ENCODE peak calls at places on chromosomes 5 and 9, in six cellular contexts. One of them, this sample, is unnamed.
A peak's percentile ranks its signal among the peaks of the same experiment; 100 is the strongest.

GRCh38 chr9:137665226-137665625 is 46.4 kb downstream of the EHMT1 start:
- DNase-seq in suprapubic skin: no peak
- DNase-seq in adrenal gland: no peak
- DNase-seq in GM12892: no peak
- DNase-seq in stomach: no peak
- DNase-seq in prostate gland: no peak
- DNase-seq in this sample: no peak

GRCh38 chr5:77797133-77797532 is 21.0 kb upstream of the TBCA start:
- DNase-seq in suprapubic skin: no peak
- DNase-seq in adrenal gland: no peak
- DNase-seq in GM12892: no peak
- DNase-seq in stomach: no peak
- DNase-seq in prostate gland: no peak
- DNase-seq in this sample: no peak

GRCh38 chr9:3528466-3528865 is 2.7 kb upstream of the RFX3 start:
- DNase-seq in suprapubic skin: no peak
- DNase-seq in adrenal gland: no peak
- DNase-seq in GM12892: no peak
- DNase-seq in stomach: no peak
- DNase-seq in prostate gland: no peak
- DNase-seq in this sample: no peak

GRCh38 chr5:158288258-158288657 is 429.3 kb upstream of the CLINT1 start:
- DNase-seq in suprapubic skin: no peak
- DNase-seq in adrenal gland: no peak
- DNase-seq in GM12892: no peak
- DNase-seq in stomach: no peak
- DNase-seq in prostate gland: no peak
- DNase-seq in this sample: no peak

GRCh38 chr9:6735422-6735821 is 22.4 kb upstream of the KDM4C start:
- DNase-seq in suprapubic skin: no peak
- DNase-seq in adrenal gland: no peak
- DNase-seq in GM12892: no peak
- DNase-seq in stomach: no peak
- DNase-seq in prostate gland: no peak
- DNase-seq in this sample: no peak

GRCh38 chr5:128259530-128260145 is 176.1 kb downstream of the SLC12A2 start:
- DNase-seq in suprapubic skin: no peak
- DNase-seq in adrenal gland: no peak
- DNase-seq in GM12892: no peak
- DNase-seq in stomach: no peak
- DNase-seq in prostate gland: no peak
- DNase-seq in this sample: no peak

GRCh38 chr9:74205071-74205470 is 292.1 kb upstream of the RORB start:
- DNase-seq in suprapubic skin: no peak
- DNase-seq in adrenal gland: no peak
- DNase-seq in GM12892: no peak
- DNase-seq in stomach: no peak
- DNase-seq in prostate gland: no peak
- DNase-seq in this sample: no peak

GRCh38 chr5:134581241-134581981 is 51.2 kb downstream of the SAR1B start:
- DNase-seq in suprapubic skin: peak; percentile 79
- DNase-seq in adrenal gland: no peak
- DNase-seq in GM12892: no peak
- DNase-seq in stomach: no peak
- DNase-seq in prostate gland: no peak
- DNase-seq in this sample: no peak

GRCh38 chr5:149580808-149581191 is 498 bp upstream of the ARHGEF37 start:
- DNase-seq in suprapubic skin: no peak
- DNase-seq in adrenal gland: no peak
- DNase-seq in GM12892: no peak
- DNase-seq in stomach: no peak
- DNase-seq in prostate gland: no peak
- DNase-seq in this sample: no peak

GRCh38 chr9:134132208-134132870 is 3.5 kb upstream of the WDR5 start:
- DNase-seq in suprapubic skin: no peak
- DNase-seq in adrenal gland: no peak
- DNase-seq in GM12892: no peak
- DNase-seq in stomach: no peak
- DNase-seq in prostate gland: no peak
- DNase-seq in this sample: no peak

GRCh38 chr5:67815455-67816391 is 399.8 kb upstream of the PIK3R1 start:
- DNase-seq in suprapubic skin: no peak
- DNase-seq in adrenal gland: peak; percentile 11
- DNase-seq in GM12892: no peak
- DNase-seq in stomach: no peak
- DNase-seq in prostate gland: peak; percentile 13
- DNase-seq in this sample: no peak

GRCh38 chr5:91091471-91092234 is 291.5 kb downstream of the ARRDC3 start:
- DNase-seq in suprapubic skin: no peak
- DNase-seq in adrenal gland: no peak
- DNase-seq in GM12892: no peak
- DNase-seq in stomach: no peak
- DNase-seq in prostate gland: no peak
- DNase-seq in this sample: no peak

GRCh38 chr9:106722051-106722753 is 140.8 kb upstream of the ZNF462 start:
- DNase-seq in suprapubic skin: no peak
- DNase-seq in adrenal gland: no peak
- DNase-seq in GM12892: no peak
- DNase-seq in stomach: no peak
- DNase-seq in prostate gland: no peak
- DNase-seq in this sample: no peak

GRCh38 chr5:159185773-159186172 is 23.6 kb downstream of the RNF145 start:
- DNase-seq in suprapubic skin: no peak
- DNase-seq in adrenal gland: no peak
- DNase-seq in GM12892: no peak
- DNase-seq in stomach: no peak
- DNase-seq in prostate gland: no peak
- DNase-seq in this sample: no peak

GRCh38 chr5:179680014-179680779 is 637 bp downstream of the CBY3 start:
- DNase-seq in suprapubic skin: no peak
- DNase-seq in adrenal gland: no peak
- DNase-seq in GM12892: no peak
- DNase-seq in stomach: no peak
- DNase-seq in prostate gland: no peak
- DNase-seq in this sample: no peak

GRCh38 chr5:179680780-179681411 is at the start of gene CBY3:
- DNase-seq in suprapubic skin: no peak
- DNase-seq in adrenal gland: no peak
- DNase-seq in GM12892: no peak
- DNase-seq in stomach: no peak
- DNase-seq in prostate gland: no peak
- DNase-seq in this sample: no peak

GRCh38 chr5:179679014-179679674 is 1.7 kb downstream of the CBY3 start:
- DNase-seq in suprapubic skin: peak; percentile 88
- DNase-seq in adrenal gland: peak; percentile 65
- DNase-seq in GM12892: no peak
- DNase-seq in stomach: peak; percentile 80
- DNase-seq in prostate gland: peak; percentile 58
- DNase-seq in this sample: peak; percentile 16

GRCh38 chr5:179678238-179679013 is 2.4 kb downstream of the CBY3 start:
- DNase-seq in suprapubic skin: peak; percentile 96
- DNase-seq in adrenal gland: peak; percentile 94
- DNase-seq in GM12892: peak; percentile 90
- DNase-seq in stomach: peak; percentile 97
- DNase-seq in prostate gland: peak; percentile 94
- DNase-seq in this sample: peak; percentile 76
- TF ChIP-seq POLR2A in suprapubic skin: peak; percentile 64
- TF ChIP-seq POLR2A in adrenal gland: peak; percentile 75
- TF ChIP-seq POLR2A in GM12892: peak; percentile 98
- TF ChIP-seq POLR2A in stomach: peak; percentile 74
- TF ChIP-seq POLR2A in prostate gland: peak; percentile 82
- TF ChIP-seq POLR2A in this sample: peak; percentile 84

DNA sequence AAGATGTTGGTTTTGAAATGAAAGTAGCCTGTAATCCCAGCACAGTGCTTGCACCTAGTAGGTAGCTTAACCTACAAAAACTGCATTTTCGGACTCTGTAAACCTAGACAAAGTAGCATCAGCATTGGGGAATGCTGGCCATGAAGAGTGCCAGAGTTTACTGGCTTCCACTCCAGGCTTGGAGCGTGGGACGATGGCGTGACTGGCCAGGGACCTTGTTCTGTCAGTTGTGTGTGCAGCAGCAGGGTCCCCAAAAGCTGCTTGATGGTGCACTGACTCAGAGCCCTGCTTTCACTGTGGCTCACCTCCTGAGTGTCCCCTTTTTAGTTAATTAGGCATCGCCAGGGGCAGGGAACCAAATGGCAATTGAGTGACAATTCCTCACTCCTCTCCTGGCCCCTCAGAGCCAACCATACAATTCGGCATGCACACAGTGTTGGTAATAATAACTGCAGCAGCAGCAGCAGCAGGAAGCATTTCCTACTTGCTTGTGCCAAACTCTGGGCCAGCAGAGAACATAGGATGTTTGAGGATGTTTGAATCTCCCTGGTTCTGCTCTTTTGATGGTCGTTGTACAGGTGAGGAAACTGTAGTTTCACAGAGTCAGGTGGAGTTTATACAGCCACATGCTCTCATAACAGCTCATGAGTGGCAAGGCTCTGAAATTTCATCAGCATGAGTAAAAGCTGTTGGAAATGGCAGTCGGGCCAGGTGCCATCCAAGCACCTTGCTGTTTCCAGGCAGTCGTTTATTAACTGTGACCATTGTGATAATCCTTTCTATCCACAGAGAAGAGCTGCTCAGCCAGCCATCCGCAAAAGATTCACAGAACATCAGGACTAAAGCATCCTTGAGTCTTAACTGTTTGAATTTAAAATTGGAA is 4.2 kb downstream of the UBE2QL1 start:
- DNase-seq in suprapubic skin: no peak
- DNase-seq in adrenal gland: no peak
- DNase-seq in GM12892: no peak
- DNase-seq in stomach: no peak
- DNase-seq in prostate gland: no peak
- DNase-seq in this sample: no peak
- TF ChIP-seq POLR2A in suprapubic skin: no peak
- TF ChIP-seq POLR2A in adrenal gland: no peak
- TF ChIP-seq POLR2A in GM12892: no peak
- TF ChIP-seq POLR2A in stomach: no peak
- TF ChIP-seq POLR2A in prostate gland: no peak
- TF ChIP-seq POLR2A in this sample: no peak

GRCh38 chr5:1763548-1763911 is 36.1 kb downstream of the MRPL36 start:
- DNase-seq in suprapubic skin: peak; percentile 56
- DNase-seq in adrenal gland: peak; percentile 51
- DNase-seq in GM12892: peak; percentile 55
- DNase-seq in stomach: no peak
- DNase-seq in prostate gland: peak; percentile 38
- DNase-seq in this sample: no peak
- TF ChIP-seq POLR2A in suprapubic skin: no peak
- TF ChIP-seq POLR2A in adrenal gland: no peak
- TF ChIP-seq POLR2A in GM12892: no peak
- TF ChIP-seq POLR2A in stomach: no peak
- TF ChIP-seq POLR2A in prostate gland: no peak
- TF ChIP-seq POLR2A in this sample: no peak

DNA sequence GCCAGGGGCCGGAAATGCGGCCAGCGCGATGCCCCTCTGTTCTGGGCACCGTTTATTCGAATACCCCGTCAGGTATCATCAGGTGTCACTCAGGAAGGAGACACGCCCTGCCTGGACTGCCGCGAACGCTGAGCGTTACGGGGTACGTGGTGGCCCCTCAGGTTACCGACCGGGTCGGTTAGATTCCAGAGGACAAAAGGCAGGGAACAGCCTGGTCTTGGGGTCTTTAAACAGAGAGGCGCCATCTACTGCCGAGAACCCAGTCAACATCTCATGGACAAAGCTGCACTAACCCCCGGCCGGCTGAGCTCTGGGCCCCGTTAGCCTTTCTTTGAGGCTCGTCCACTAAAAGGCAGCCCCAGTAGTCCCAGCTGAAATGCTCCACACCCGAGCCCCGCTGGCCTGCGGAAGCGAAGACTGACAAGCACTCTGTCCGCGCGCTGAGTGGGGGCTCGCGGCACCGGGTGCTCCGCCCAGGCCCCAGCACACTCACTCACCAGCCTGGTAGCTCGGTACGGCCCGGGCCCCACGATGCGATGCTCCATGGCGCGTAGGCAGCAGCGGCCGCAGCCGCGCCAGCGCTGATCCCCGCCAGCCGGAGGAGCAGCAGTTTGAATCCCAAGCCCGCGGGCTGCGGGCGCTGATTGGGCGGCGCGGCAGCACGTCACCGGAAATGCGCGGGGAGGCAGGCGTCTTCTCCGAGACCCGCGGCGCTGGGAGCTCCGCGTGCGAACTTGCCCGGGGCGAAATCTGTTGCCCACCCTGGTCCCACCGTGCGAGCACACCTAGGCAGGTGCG is at the start of gene DEPDC1B:
- DNase-seq in suprapubic skin: peak; percentile 88
- DNase-seq in adrenal gland: peak; percentile 86
- DNase-seq in GM12892: peak; percentile 70
- DNase-seq in stomach: peak; percentile 86
- DNase-seq in prostate gland: peak; percentile 87
- DNase-seq in this sample: peak; percentile 11
- TF ChIP-seq POLR2A in suprapubic skin: no peak
- TF ChIP-seq POLR2A in adrenal gland: no peak
- TF ChIP-seq POLR2A in GM12892: peak; percentile 80
- TF ChIP-seq POLR2A in stomach: no peak
- TF ChIP-seq POLR2A in prostate gland: peak; percentile 73
- TF ChIP-seq POLR2A in this sample: peak; percentile 50

DNA sequence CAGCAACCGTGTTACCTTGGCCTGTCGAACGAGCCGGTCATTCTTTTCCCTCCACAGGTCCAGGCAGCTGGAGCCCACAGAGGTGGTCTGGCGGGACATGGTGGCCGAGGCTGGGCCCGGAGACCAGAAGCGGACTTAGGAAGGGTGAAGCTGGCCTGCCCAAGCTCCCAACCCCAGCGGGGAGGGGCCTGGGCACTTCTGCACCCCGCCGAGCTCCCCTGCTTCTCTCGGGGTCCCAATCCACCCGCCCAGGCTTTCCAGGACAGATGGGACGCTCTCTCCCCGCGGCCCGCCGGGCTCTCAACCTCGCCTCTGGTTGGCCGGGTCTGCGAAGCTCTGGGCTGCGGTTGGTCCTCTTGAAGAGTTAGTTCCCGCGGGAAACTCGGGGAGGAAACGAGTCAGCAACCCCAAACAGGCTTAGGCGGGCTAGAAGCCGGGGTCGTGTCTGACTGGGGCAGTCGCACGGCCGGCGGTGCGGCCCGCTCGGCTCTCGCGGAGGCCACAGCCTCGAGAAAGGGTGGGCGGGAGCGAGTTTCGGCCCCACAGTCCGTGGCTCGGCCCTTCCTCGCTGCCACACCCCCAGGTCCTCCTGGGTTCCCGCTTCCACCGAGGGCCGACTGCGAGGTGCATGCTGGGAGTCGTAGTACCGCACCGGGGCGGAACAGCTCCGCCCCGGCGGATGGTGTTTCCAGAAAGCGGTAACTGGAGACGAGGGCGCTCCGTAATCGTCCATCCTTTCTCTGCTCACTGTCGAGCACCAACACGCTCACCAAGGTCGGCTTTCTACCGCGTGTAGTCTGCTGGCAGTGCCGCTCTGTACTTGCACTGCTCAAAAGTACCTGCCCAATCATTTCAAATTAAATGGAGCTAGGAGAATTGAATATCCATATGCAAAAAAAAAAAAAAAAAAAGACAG is at the start of gene FANCG:
- DNase-seq in suprapubic skin: peak; percentile 95
- DNase-seq in adrenal gland: peak; percentile 93
- DNase-seq in GM12892: peak; percentile 94
- DNase-seq in stomach: peak; percentile 89
- DNase-seq in prostate gland: peak; percentile 92
- DNase-seq in this sample: peak; percentile 62
- TF ChIP-seq POLR2A in suprapubic skin: no peak
- TF ChIP-seq POLR2A in adrenal gland: no peak
- TF ChIP-seq POLR2A in GM12892: peak; percentile 78
- TF ChIP-seq POLR2A in stomach: no peak
- TF ChIP-seq POLR2A in prostate gland: peak; percentile 35
- TF ChIP-seq POLR2A in this sample: no peak